ENCODE peak calls at places on chromosomes 3 and 15, in ten cellular contexts. J is adipocyte, Z is AG04450, M is fibroblast of mammary gland, I is pancreas, E is thoracic aorta, K is colonic mucosa, S is right cardiac atrium, X is NB4, D is heart right ventricle. O is an unnamed sample.

GRCh38 chr15:68791431-68792283 is 29.0 kb downstream of the ANP32A start:
- DNase-seq in J (no peak), Z (no peak), M (no peak), I (no peak), E (no peak), K (no peak), S (no peak), X (no peak), D (no peak), O (no peak)

GRCh38 chr3:53808496-53808895 is 37.7 kb downstream of the CHDH start:
- DNase-seq in J (no peak), Z (no peak), M (no peak), I (no peak), E (no peak), K (no peak), S (no peak), X (no peak), D (no peak), O (no peak)

GRCh38 chr15:37093480-37094410 is 6.6 kb downstream of the MEIS2 start:
- DNase-seq in J (peak), Z (no peak), M (peak), I (no peak), E (no peak), K (no peak), S (no peak), X (no peak), D (no peak), O (peak)

GRCh38 chr3:106711650-106712049 is 665.6 kb upstream of the CCDC54 start:
- DNase-seq in J (peak), Z (no peak), M (peak), I (no peak), E (no peak), K (no peak), S (no peak), X (no peak), D (no peak), O (no peak)

GRCh38 chr3:50227390-50228183 is 8.4 kb upstream of the GNAI2 start:
- DNase-seq in J (peak), Z (peak), M (peak), I (peak), E (no peak), K (peak), S (peak), X (peak), D (peak), O (peak)

GRCh38 chr3:59425371-59425770 is 375.5 kb upstream of the CFAP20DC start:
- DNase-seq in J (peak), Z (peak), M (peak), I (no peak), E (no peak), K (no peak), S (no peak), X (no peak), D (no peak), O (peak)

GRCh38 chr3:131033480-131034080 is 6.9 kb downstream of the NEK11 start:
- DNase-seq in J (peak), Z (no peak), M (peak), I (no peak), E (no peak), K (peak), S (no peak), X (peak), D (no peak), O (peak)

GRCh38 chr15:101614761-101615160 is 37.4 kb downstream of the TM2D3 start:
- DNase-seq in J (no peak), Z (no peak), M (no peak), I (no peak), E (no peak), K (no peak), S (no peak), X (no peak), D (no peak), O (no peak)

GRCh38 chr3:16056210-16056607 is 118.3 kb upstream of the GALNT15 start:
- DNase-seq in J (peak), Z (no peak), M (peak), I (no peak), E (peak), K (no peak), S (no peak), X (no peak), D (no peak), O (peak)

GRCh38 chr3:128060473-128061381 is 8.5 kb downstream of the SEC61A1 start:
- DNase-seq in J (peak), Z (peak), M (peak), I (no peak), E (no peak), K (no peak), S (no peak), X (no peak), D (no peak), O (peak)

GRCh38 chr3:128064962-128065361 is 12.7 kb downstream of the SEC61A1 start:
- DNase-seq in J (no peak), Z (no peak), M (peak), I (no peak), E (no peak), K (no peak), S (no peak), X (no peak), D (no peak), O (no peak)

GRCh38 chr3:128067481-128067880 is 15.2 kb downstream of the SEC61A1 start:
- DNase-seq in J (no peak), Z (no peak), M (peak), I (no peak), E (no peak), K (no peak), S (no peak), X (no peak), D (no peak), O (no peak)

GRCh38 chr3:128066111-128066510 is 13.9 kb downstream of the SEC61A1 start:
- DNase-seq in J (peak), Z (no peak), M (peak), I (no peak), E (no peak), K (no peak), S (no peak), X (no peak), D (no peak), O (no peak)

GRCh38 chr3:128062033-128062745 is 10.0 kb downstream of the SEC61A1 start:
- DNase-seq in J (no peak), Z (no peak), M (no peak), I (no peak), E (no peak), K (no peak), S (no peak), X (no peak), D (no peak), O (no peak)
- H3K4me3 ChIP-seq in J (no peak), Z (no peak), M (no peak), I (no peak), E (no peak), K (no peak), S (no peak), X (no peak), D (no peak), O (no peak)

DNA sequence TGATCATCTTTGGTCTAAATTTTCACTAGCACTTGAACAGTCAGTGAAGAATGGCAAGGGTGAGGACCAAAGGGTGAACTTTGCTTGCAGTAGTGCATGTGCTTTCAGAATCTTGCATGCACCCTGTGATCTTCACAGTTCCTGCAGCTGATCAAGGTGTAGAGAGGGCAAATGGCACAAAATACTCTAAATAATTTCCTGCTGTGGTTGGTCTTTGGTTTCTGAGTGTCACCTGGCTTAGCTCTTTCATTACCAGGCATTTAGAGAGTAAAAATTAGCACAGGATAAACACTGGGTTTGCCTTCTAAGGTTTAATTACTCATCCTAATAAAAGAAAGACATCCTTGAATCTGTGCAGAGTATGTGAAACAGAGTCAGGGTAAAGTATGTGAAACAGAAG is 11.4 kb downstream of the TIPARP start:
- DNase-seq in J (no peak), Z (no peak), M (no peak), I (no peak), E (no peak), K (no peak), S (no peak), X (no peak), D (no peak), O (no peak)
- H3K4me3 ChIP-seq in J (peak), Z (no peak), M (no peak), I (no peak), E (no peak), K (no peak), S (no peak), X (peak), D (no peak), O (no peak)

GRCh38 chr15:72489943-72490554 is 15.9 kb downstream of the ARIH1 start:
- DNase-seq in J (no peak), Z (no peak), M (no peak), I (no peak), E (no peak), K (no peak), S (no peak), X (no peak), D (no peak), O (no peak)
- H3K4me3 ChIP-seq in J (no peak), Z (no peak), M (no peak), I (no peak), E (no peak), K (no peak), S (no peak), X (no peak), D (no peak), O (no peak)

GRCh38 chr3:68874551-68875348 is 57.6 kb downstream of the TAFA4 start:
- DNase-seq in J (no peak), Z (no peak), M (no peak), I (no peak), E (no peak), K (no peak), S (no peak), X (no peak), D (no peak), O (no peak)
- H3K4me3 ChIP-seq in J (no peak), Z (no peak), M (no peak), I (no peak), E (no peak), K (no peak), S (no peak), X (no peak), D (no peak), O (no peak)

GRCh38 chr15:89401636-89402252 is 67.1 kb upstream of the POLG start:
- DNase-seq in J (peak), Z (peak), M (peak), I (no peak), E (no peak), K (no peak), S (no peak), X (peak), D (no peak), O (peak)
- H3K4me3 ChIP-seq in J (no peak), Z (peak), M (no peak), I (no peak), E (peak), K (no peak), S (no peak), X (peak), D (no peak), O (no peak)

GRCh38 chr3:186361246-186361611 is 805 bp downstream of the DGKG start:
- DNase-seq in J (no peak), Z (no peak), M (no peak), I (no peak), E (no peak), K (no peak), S (no peak), X (peak), D (no peak), O (no peak)
- H3K4me3 ChIP-seq in J (peak), Z (no peak), M (no peak), I (peak), E (peak), K (peak), S (peak), X (peak), D (peak), O (no peak)

GRCh38 chr3:127210654-127210943 is 17.7 kb downstream of the PRR23E start:
- DNase-seq in J (no peak), Z (no peak), M (no peak), I (no peak), E (no peak), K (peak), S (no peak), X (no peak), D (no peak), O (no peak)
- H3K4me3 ChIP-seq in J (no peak), Z (no peak), M (no peak), I (no peak), E (no peak), K (no peak), S (no peak), X (no peak), D (no peak), O (no peak)

GRCh38 chr3:12558706-12559105 is 1.8 kb downstream of the MKRN2 start:
- DNase-seq in J (peak), Z (no peak), M (no peak), I (no peak), E (no peak), K (peak), S (no peak), X (no peak), D (no peak), O (no peak)
- H3K4me3 ChIP-seq in J (peak), Z (peak), M (no peak), I (peak), E (peak), K (no peak), S (no peak), X (peak), D (peak), O (peak)

GRCh38 chr3:134350266-134350665 is 24.0 kb downstream of the AMOTL2 start:
- DNase-seq in J (no peak), Z (no peak), M (no peak), I (no peak), E (no peak), K (no peak), S (no peak), X (no peak), D (no peak), O (no peak)
- H3K4me3 ChIP-seq in J (no peak), Z (no peak), M (no peak), I (no peak), E (no peak), K (no peak), S (no peak), X (no peak), D (no peak), O (no peak)

GRCh38 chr3:27545061-27545460 is 60.9 kb upstream of the SLC4A7 start:
- DNase-seq in J (no peak), Z (no peak), M (peak), I (no peak), E (no peak), K (no peak), S (no peak), X (no peak), D (no peak), O (peak)

GRCh38 chr3:27542469-27542868 is 58.3 kb upstream of the SLC4A7 start:
- DNase-seq in J (no peak), Z (no peak), M (peak), I (no peak), E (no peak), K (no peak), S (no peak), X (no peak), D (no peak), O (no peak)

GRCh38 chr3:27544372-27544865 is 60.2 kb upstream of the SLC4A7 start:
- DNase-seq in J (peak), Z (no peak), M (peak), I (no peak), E (no peak), K (no peak), S (no peak), X (peak), D (no peak), O (peak)
- H3K4me3 ChIP-seq in J (no peak), Z (no peak), M (no peak), I (no peak), E (no peak), K (no peak), S (no peak), X (no peak), D (no peak), O (no peak)

O was measured in epithelial cell of esophagus.